ENCODE peak calls at places on chromosomes 4 and X, in five cellular contexts. H is activated CD8-positive, alpha-beta T cell treated with anti-CD3 and anti-CD28 coated beads for 36 hours; C is astrocyte; L is left ventricle myocardium inferior; O is BE2C. J is an unnamed sample.

GRCh38 chr4:95142877-95143412 is 385.2 kb downstream of the BMPR1B start:
- DNase-seq in H (no peak), C (no peak), L (no peak), O (no peak), J (no peak)

GRCh38 chrX:132023117-132023895 is at the start of gene STK26:
- DNase-seq in H (peak; percentile 82), C (peak; percentile 27), L (peak; percentile 61), O (peak; percentile 22), J (peak; percentile 60)

GRCh38 chr4:57013529-57014120 is 34.9 kb downstream of the POLR2B start:
- DNase-seq in H (no peak), C (no peak), L (no peak), O (no peak), J (no peak)

GRCh38 chr4:99447079-99447478 is 11.9 kb upstream of the ADH7 start:
- DNase-seq in H (peak; percentile 46), C (peak; percentile 71), L (no peak), O (no peak), J (no peak)

GRCh38 chr4:18020671-18021469 is 685 bp downstream of the LCORL start:
- DNase-seq in H (peak; percentile 64), C (peak; percentile 80), L (peak; percentile 69), O (peak; percentile 85), J (peak; percentile 77)

GRCh38 chr4:56311299-56311975 is 75.9 kb downstream of the AASDH start:
- DNase-seq in H (no peak), C (no peak), L (no peak), O (no peak), J (no peak)

GRCh38 chr4:64399313-64400109 is 9.7 kb downstream of the TECRL start:
- DNase-seq in H (no peak), C (no peak), L (no peak), O (no peak), J (no peak)

GRCh38 chr4:7358100-7358735 is 76.5 kb downstream of the PSAPL1 start:
- DNase-seq in H (no peak), C (peak; percentile 93), L (peak; percentile 58), O (no peak), J (no peak)

GRCh38 chrX:15158736-15159406 is 111.0 kb downstream of the ASB9 start:
- DNase-seq in H (peak; percentile 41), C (no peak), L (no peak), O (no peak), J (no peak)

GRCh38 chr4:22237155-22237751 is 278.6 kb downstream of the ADGRA3 start:
- DNase-seq in H (peak; percentile 74), C (no peak), L (no peak), O (peak; percentile 58), J (peak; percentile 80)
- TF ChIP-seq CTCF in H (peak; percentile 62), C (no peak), L (peak; percentile 22), O (peak; percentile 64), J (peak; percentile 91)

GRCh38 chrX:38336538-38337240 is 9.4 kb upstream of the RPGR start:
- DNase-seq in H (no peak), C (no peak), L (no peak), O (no peak), J (no peak)

GRCh38 chrX:38332505-38332904 is 5.2 kb upstream of the RPGR start:
- DNase-seq in H (no peak), C (no peak), L (no peak), O (no peak), J (no peak)

DNA sequence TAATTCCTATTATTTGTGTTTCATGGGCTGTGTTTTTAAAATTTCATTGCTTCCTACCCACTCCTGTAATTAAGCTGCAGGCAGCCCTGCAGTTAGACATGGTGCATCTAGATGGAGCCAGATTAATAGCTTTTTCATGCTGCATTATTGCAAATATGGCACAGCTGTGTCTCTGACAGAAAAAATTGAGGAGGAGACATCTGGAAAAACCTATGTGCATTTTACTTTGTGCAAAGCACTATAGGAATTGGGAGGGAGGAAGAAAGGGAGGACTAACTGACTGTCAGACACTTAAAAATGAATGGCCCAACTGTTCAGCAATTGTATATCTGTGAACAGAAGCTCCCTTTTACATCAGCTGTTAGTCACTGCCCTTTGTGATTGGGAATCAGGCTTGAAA is 8.1 kb upstream of the RPGR start:
- DNase-seq in H (no peak), C (no peak), L (no peak), O (no peak), J (no peak)
- TF ChIP-seq CTCF in H (no peak), C (no peak), L (peak; percentile 43), O (peak; percentile 50), J (no peak)

DNA sequence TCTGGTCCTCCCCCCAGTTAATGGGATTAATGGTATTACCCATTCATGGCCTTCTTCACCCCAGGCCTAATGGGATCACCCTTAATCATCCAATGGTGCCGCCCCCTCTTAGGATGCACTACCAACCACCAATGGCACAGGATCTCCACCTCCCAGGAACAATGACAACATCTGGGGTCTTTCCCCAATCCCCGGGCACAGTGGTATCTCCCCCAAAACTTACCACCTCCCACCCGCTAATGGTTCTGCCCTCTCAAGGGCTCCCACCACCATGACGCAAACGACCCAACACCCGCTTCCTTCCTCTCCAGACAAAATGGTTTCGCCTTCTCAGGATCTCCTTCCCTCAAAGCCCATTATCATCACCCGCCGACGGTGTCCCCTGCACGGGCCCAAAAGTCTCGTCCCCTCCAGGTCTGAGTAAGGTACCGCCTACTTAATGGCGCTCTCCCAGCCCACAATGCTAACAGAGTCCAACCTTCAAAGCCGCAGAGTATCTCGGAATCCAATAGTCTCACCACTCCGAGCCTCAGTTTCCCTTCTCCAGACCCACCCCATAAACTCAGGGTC is 458 bp downstream of the GRIPAP1 start:
- DNase-seq in H (peak; percentile 76), C (peak; percentile 31), L (no peak), O (peak; percentile 29), J (peak; percentile 29)
- TF ChIP-seq CTCF in H (no peak), C (no peak), L (no peak), O (no peak), J (no peak)

GRCh38 chr4:29009908-29010307 is 1710.3 kb upstream of the PCDH7 start:
- DNase-seq in H (no peak), C (no peak), L (no peak), O (no peak), J (no peak)
- TF ChIP-seq CTCF in H (no peak), C (no peak), L (no peak), O (no peak), J (no peak)

DNA sequence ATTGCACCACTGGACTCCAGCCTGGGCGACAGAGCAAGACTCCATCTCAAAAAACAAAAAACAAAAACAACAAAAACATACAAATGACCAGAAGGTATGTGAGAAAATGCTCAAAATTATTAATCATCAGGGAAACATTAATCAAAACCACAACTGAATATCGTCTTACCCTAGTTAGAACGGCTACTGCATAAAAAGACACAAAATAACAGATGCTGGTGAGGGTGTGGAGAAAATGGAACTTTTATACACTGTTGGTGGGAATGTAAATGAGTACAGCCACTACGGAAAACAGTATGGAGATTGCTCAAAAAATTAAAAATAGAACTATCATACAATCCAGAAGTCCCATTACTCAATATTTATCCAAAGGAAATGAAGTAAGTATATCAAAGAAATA is 27.4 kb downstream of the IQCM start:
- DNase-seq in H (no peak), C (no peak), L (no peak), O (no peak), J (no peak)
- TF ChIP-seq CTCF in H (no peak), C (no peak), L (no peak), O (no peak), J (no peak)

GRCh38 chr4:102809190-102809589 is 18.2 kb downstream of the UBE2D3 start:
- DNase-seq in H (no peak), C (no peak), L (no peak), O (no peak), J (no peak)
- TF ChIP-seq CTCF in H (no peak), C (no peak), L (no peak), O (no peak), J (no peak)

GRCh38 chrX:2656243-2656836 is 34.8 kb upstream of the CD99 start:
- DNase-seq in H (no peak), C (no peak), L (no peak), O (no peak), J (no peak)

GRCh38 chrX:2657532-2657931 is 33.6 kb upstream of the CD99 start:
- DNase-seq in H (no peak), C (no peak), L (no peak), O (no peak), J (no peak)

GRCh38 chrX:2650865-2651264 is 40.2 kb upstream of the CD99 start:
- DNase-seq in H (no peak), C (peak; percentile 78), L (no peak), O (no peak), J (no peak)

GRCh38 chrX:2652106-2652505 is 39.0 kb upstream of the CD99 start:
- DNase-seq in H (no peak), C (no peak), L (no peak), O (no peak), J (no peak)

GRCh38 chrX:2654436-2655340 is 36.4 kb upstream of the CD99 start:
- DNase-seq in H (no peak), C (no peak), L (no peak), O (no peak), J (no peak)
- TF ChIP-seq CTCF in H (no peak), C (no peak), L (no peak), O (no peak), J (no peak)

GRCh38 chr4:86286729-86287128 is 73.1 kb downstream of the MAPK10 start:
- DNase-seq in H (no peak), C (no peak), L (no peak), O (no peak), J (no peak)

GRCh38 chr4:86280246-86280645 is 79.6 kb downstream of the MAPK10 start:
- DNase-seq in H (no peak), C (peak; percentile 16), L (no peak), O (no peak), J (no peak)

GRCh38 chr4:86279247-86279960 is 80.4 kb downstream of the MAPK10 start:
- DNase-seq in H (no peak), C (no peak), L (no peak), O (no peak), J (no peak)

GRCh38 chr4:86283341-86283740 is 76.5 kb downstream of the MAPK10 start:
- DNase-seq in H (no peak), C (no peak), L (no peak), O (no peak), J (no peak)
- TF ChIP-seq CTCF in H (no peak), C (no peak), L (no peak), O (no peak), J (no peak)